ENCODE peak calls at places on chromosomes 7 and 10, in six cellular contexts. One of them, this sample, is unnamed.

GRCh38 chr7:121448429-121448828 is 52.3 kb upstream of the FAM3C start:
- DNase-seq in HCT116: no peak
- DNase-seq in adrenal gland: no peak
- DNase-seq in A549: no peak
- DNase-seq in stomach: no peak
- DNase-seq in uterus: no peak
- DNase-seq in this sample: no peak

GRCh38 chr10:71746344-71747037 is 26.8 kb downstream of the VSIR start:
- DNase-seq in HCT116: no peak
- DNase-seq in stomach: peak
- DNase-seq in A549: no peak
- DNase-seq in uterus: peak
- DNase-seq in adrenal gland: peak
- DNase-seq in this sample: no peak

GRCh38 chr7:158771-159170 is 33.6 kb upstream of the FAM20C start:
- DNase-seq in A549: no peak
- DNase-seq in HCT116: no peak
- DNase-seq in uterus: no peak
- DNase-seq in adrenal gland: no peak
- DNase-seq in stomach: no peak
- DNase-seq in this sample: no peak

GRCh38 chr7:74176555-74176954 is 2.4 kb downstream of the EIF4H start:
- DNase-seq in stomach: no peak
- DNase-seq in uterus: no peak
- DNase-seq in adrenal gland: no peak
- DNase-seq in A549: no peak
- DNase-seq in HCT116: no peak
- DNase-seq in this sample: no peak

GRCh38 chr7:141456298-141456697 is 94.9 kb upstream of the AGK start:
- DNase-seq in HCT116: no peak
- DNase-seq in A549: peak
- DNase-seq in adrenal gland: no peak
- DNase-seq in stomach: no peak
- DNase-seq in uterus: no peak
- DNase-seq in this sample: no peak

GRCh38 chr10:88386204-88386877 is 196.8 kb downstream of the RNLS start:
- DNase-seq in adrenal gland: no peak
- DNase-seq in HCT116: no peak
- DNase-seq in stomach: no peak
- DNase-seq in A549: peak
- DNase-seq in uterus: no peak
- DNase-seq in this sample: no peak

GRCh38 chr10:71244638-71245419 is 32.5 kb downstream of the UNC5B start:
- DNase-seq in HCT116: no peak
- DNase-seq in A549: no peak
- DNase-seq in adrenal gland: no peak
- DNase-seq in uterus: peak
- DNase-seq in stomach: peak
- DNase-seq in this sample: no peak

GRCh38 chr7:121328508-121329459 is at the start of gene WNT16:
- DNase-seq in adrenal gland: no peak
- DNase-seq in A549: no peak
- DNase-seq in stomach: no peak
- DNase-seq in HCT116: peak
- DNase-seq in uterus: no peak
- DNase-seq in this sample: no peak

GRCh38 chr7:89618269-89618668 is 536.0 kb upstream of the STEAP1 start:
- DNase-seq in uterus: no peak
- DNase-seq in HCT116: no peak
- DNase-seq in A549: no peak
- DNase-seq in adrenal gland: no peak
- DNase-seq in stomach: no peak
- DNase-seq in this sample: no peak

GRCh38 chr7:92988051-92988450 is 129.7 kb downstream of the SAMD9 start:
- DNase-seq in stomach: no peak
- DNase-seq in A549: peak
- DNase-seq in adrenal gland: peak
- DNase-seq in HCT116: peak
- DNase-seq in uterus: no peak
- DNase-seq in this sample: no peak

GRCh38 chr10:124946945-124947344 is 5.0 kb downstream of the ZRANB1 start:
- DNase-seq in uterus: no peak
- DNase-seq in A549: no peak
- DNase-seq in adrenal gland: no peak
- DNase-seq in HCT116: no peak
- DNase-seq in stomach: no peak
- DNase-seq in this sample: no peak

GRCh38 chr7:79782256-79782655 is 328.8 kb upstream of the MAGI2 start:
- DNase-seq in HCT116: no peak
- DNase-seq in adrenal gland: no peak
- DNase-seq in A549: no peak
- DNase-seq in uterus: no peak
- DNase-seq in stomach: no peak
- DNase-seq in this sample: no peak

GRCh38 chr10:5194431-5194830 is 2.2 kb upstream of the AKR1C4 start:
- DNase-seq in stomach: no peak
- DNase-seq in HCT116: no peak
- DNase-seq in adrenal gland: no peak
- DNase-seq in uterus: no peak
- DNase-seq in A549: no peak
- DNase-seq in this sample: no peak

GRCh38 chr7:95095259-95096122 is 188.1 kb downstream of the PPP1R9A start:
- DNase-seq in adrenal gland: no peak
- DNase-seq in uterus: no peak
- DNase-seq in HCT116: no peak
- DNase-seq in A549: no peak
- DNase-seq in stomach: no peak
- DNase-seq in this sample: no peak

GRCh38 chr7:155684546-155684945 is 40.1 kb downstream of the RBM33 start:
- DNase-seq in uterus: no peak
- DNase-seq in stomach: no peak
- DNase-seq in HCT116: no peak
- DNase-seq in adrenal gland: no peak
- DNase-seq in A549: no peak
- DNase-seq in this sample: no peak

GRCh38 chr7:157770716-157771320 is 434.0 kb downstream of the DNAJB6 start:
- DNase-seq in uterus: no peak
- DNase-seq in HCT116: no peak
- DNase-seq in A549: no peak
- DNase-seq in stomach: no peak
- DNase-seq in adrenal gland: no peak
- DNase-seq in this sample: no peak

GRCh38 chr10:98194633-98195032 is 60.2 kb downstream of the R3HCC1L start:
- DNase-seq in stomach: no peak
- DNase-seq in A549: no peak
- DNase-seq in adrenal gland: no peak
- DNase-seq in HCT116: no peak
- DNase-seq in uterus: no peak
- DNase-seq in this sample: no peak

GRCh38 chr7:138886501-138886917 is 88.5 kb upstream of the ATP6V0A4 start:
- DNase-seq in HCT116: peak
- DNase-seq in uterus: no peak
- DNase-seq in A549: peak
- DNase-seq in adrenal gland: peak
- DNase-seq in stomach: no peak
- DNase-seq in this sample: no peak

GRCh38 chr7:28979791-28980190 is 21.7 kb upstream of the TRIL start:
- DNase-seq in adrenal gland: no peak
- DNase-seq in A549: no peak
- DNase-seq in stomach: no peak
- DNase-seq in uterus: no peak
- DNase-seq in HCT116: no peak
- DNase-seq in this sample: no peak

GRCh38 chr7:110591341-110591740 is 499.6 kb upstream of the LRRN3 start:
- DNase-seq in uterus: no peak
- DNase-seq in A549: no peak
- DNase-seq in stomach: no peak
- DNase-seq in HCT116: no peak
- DNase-seq in adrenal gland: no peak
- DNase-seq in this sample: no peak

GRCh38 chr10:71880425-71881306 is 29.6 kb upstream of the PSAP start:
- DNase-seq in uterus: no peak
- DNase-seq in HCT116: no peak
- DNase-seq in stomach: no peak
- DNase-seq in adrenal gland: peak
- DNase-seq in A549: peak
- DNase-seq in this sample: no peak

GRCh38 chr7:99143853-99144672 is at the start of gene SMURF1:
- DNase-seq in A549: peak
- DNase-seq in HCT116: no peak
- DNase-seq in uterus: peak
- DNase-seq in stomach: peak
- DNase-seq in adrenal gland: peak
- DNase-seq in this sample: peak

GRCh38 chr10:126598009-126598408 is 72.5 kb downstream of the C10orf90 start:
- DNase-seq in uterus: no peak
- DNase-seq in stomach: peak
- DNase-seq in HCT116: peak
- DNase-seq in adrenal gland: no peak
- DNase-seq in A549: peak
- DNase-seq in this sample: no peak

GRCh38 chr10:86292462-86293322 is 73.9 kb downstream of the GRID1 start:
- DNase-seq in stomach: peak
- DNase-seq in HCT116: no peak
- DNase-seq in adrenal gland: no peak
- DNase-seq in uterus: no peak
- DNase-seq in A549: no peak
- DNase-seq in this sample: no peak

GRCh38 chr10:71618598-71618997 is 101.0 kb downstream of the C10orf105 start:
- DNase-seq in HCT116: no peak
- DNase-seq in adrenal gland: no peak
- DNase-seq in uterus: no peak
- DNase-seq in stomach: no peak
- DNase-seq in A549: no peak
- DNase-seq in this sample: no peak

GRCh38 chr7:138064856-138065357 is 11.4 kb upstream of the AKR1D1 start:
- DNase-seq in HCT116: no peak
- DNase-seq in adrenal gland: peak
- DNase-seq in uterus: no peak
- DNase-seq in A549: no peak
- DNase-seq in stomach: no peak
- DNase-seq in this sample: no peak

GRCh38 chr7:106660862-106661720 is at the start of gene CCDC71L:
- DNase-seq in adrenal gland: peak
- DNase-seq in HCT116: peak
- DNase-seq in stomach: peak
- DNase-seq in A549: peak
- DNase-seq in uterus: peak
- DNase-seq in this sample: peak
- TF ChIP-seq POLR2A in adrenal gland: peak
- TF ChIP-seq POLR2A in HCT116: no peak
- TF ChIP-seq POLR2A in stomach: no peak
- TF ChIP-seq POLR2A in A549: peak
- TF ChIP-seq POLR2A in uterus: peak
- TF ChIP-seq POLR2A in this sample: peak

GRCh38 chr7:151465169-151465568 is 25.2 kb upstream of the CRYGN start:
- DNase-seq in uterus: no peak
- DNase-seq in adrenal gland: no peak
- DNase-seq in stomach: no peak
- DNase-seq in HCT116: no peak
- DNase-seq in A549: no peak
- DNase-seq in this sample: no peak
- TF ChIP-seq POLR2A in uterus: no peak
- TF ChIP-seq POLR2A in adrenal gland: no peak
- TF ChIP-seq POLR2A in stomach: no peak
- TF ChIP-seq POLR2A in HCT116: no peak
- TF ChIP-seq POLR2A in A549: no peak
- TF ChIP-seq POLR2A in this sample: no peak

GRCh38 chr7:116711790-116712189 is 39.8 kb downstream of the MET start:
- DNase-seq in uterus: no peak
- DNase-seq in HCT116: no peak
- DNase-seq in adrenal gland: no peak
- DNase-seq in stomach: no peak
- DNase-seq in A549: peak
- DNase-seq in this sample: no peak

GRCh38 chr7:116715087-116715486 is 43.1 kb downstream of the MET start:
- DNase-seq in adrenal gland: no peak
- DNase-seq in HCT116: no peak
- DNase-seq in uterus: no peak
- DNase-seq in stomach: no peak
- DNase-seq in A549: peak
- DNase-seq in this sample: no peak

GRCh38 chr7:116710764-116711452 is 38.9 kb downstream of the MET start:
- DNase-seq in uterus: no peak
- DNase-seq in HCT116: no peak
- DNase-seq in A549: peak
- DNase-seq in adrenal gland: no peak
- DNase-seq in stomach: no peak
- DNase-seq in this sample: no peak

GRCh38 chr7:116713918-116714317 is 41.9 kb downstream of the MET start:
- DNase-seq in stomach: no peak
- DNase-seq in adrenal gland: no peak
- DNase-seq in HCT116: no peak
- DNase-seq in A549: no peak
- DNase-seq in uterus: no peak
- DNase-seq in this sample: no peak

GRCh38 chr7:116713500-116713899 is 41.5 kb downstream of the MET start:
- DNase-seq in stomach: no peak
- DNase-seq in adrenal gland: no peak
- DNase-seq in HCT116: no peak
- DNase-seq in uterus: no peak
- DNase-seq in A549: no peak
- DNase-seq in this sample: no peak
- TF ChIP-seq POLR2A in stomach: no peak
- TF ChIP-seq POLR2A in adrenal gland: no peak
- TF ChIP-seq POLR2A in HCT116: no peak
- TF ChIP-seq POLR2A in uterus: no peak
- TF ChIP-seq POLR2A in A549: no peak
- TF ChIP-seq POLR2A in this sample: no peak

DNA sequence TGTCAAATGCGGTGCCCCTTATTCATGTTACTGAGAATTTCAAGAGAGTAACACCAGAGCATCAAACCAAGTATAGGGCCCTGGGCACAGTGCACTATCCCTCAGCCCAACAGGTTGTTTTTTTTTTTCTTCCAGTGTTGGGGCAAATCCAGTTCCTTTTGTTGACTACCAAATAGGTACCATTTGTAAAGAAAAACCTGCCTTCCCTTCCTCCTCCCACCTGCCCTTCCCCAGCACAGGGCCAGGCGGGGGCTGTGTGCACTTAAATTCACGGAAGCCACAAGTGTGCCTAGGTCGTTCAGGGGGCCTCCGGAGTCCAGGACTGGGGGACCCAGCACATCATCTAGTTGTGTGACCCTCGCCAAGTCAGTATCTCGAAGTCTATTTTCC is 592 bp upstream of the SFXN4 start:
- DNase-seq in HCT116: no peak
- DNase-seq in stomach: no peak
- DNase-seq in A549: no peak
- DNase-seq in adrenal gland: no peak
- DNase-seq in uterus: no peak
- DNase-seq in this sample: no peak
- TF ChIP-seq POLR2A in HCT116: no peak
- TF ChIP-seq POLR2A in stomach: no peak
- TF ChIP-seq POLR2A in A549: no peak
- TF ChIP-seq POLR2A in adrenal gland: no peak
- TF ChIP-seq POLR2A in uterus: no peak
- TF ChIP-seq POLR2A in this sample: no peak

This sample was measured in GM12892.